ENCODE peak calls at places on chromosome 1, in eight cellular contexts. L is endodermal cell; J is aorta; K is testis; Z is CD8-positive, alpha-beta T cell; S is pancreas; Y is mammary epithelial cell; P is HepG2. A is an unnamed sample. For H3K4me1, the result is how much of the 10 kb centered on the place peaks cover.

GRCh38 chr1:55313903-55314302 is 98.7 kb upstream of the USP24 start:
- DNase-seq in Z (no peak), S (no peak), P (no peak), Y (no peak), K (no peak), L (no peak), J (no peak), A (no peak)

GRCh38 chr1:180112979-180113650 is 41.6 kb upstream of the QSOX1 start:
- DNase-seq in J (no peak), Z (no peak), K (peak), P (no peak), Y (no peak), L (no peak), S (no peak), A (no peak)

GRCh38 chr1:111596499-111596898 is 23.1 kb upstream of the RAP1A start:
- DNase-seq in P (no peak), L (no peak), Z (peak), J (no peak), K (no peak), S (no peak), Y (no peak), A (no peak)

GRCh38 chr1:200488375-200489165 is 78.7 kb upstream of the ZNF281 start:
- DNase-seq in Z (peak), L (peak), K (peak), Y (peak), J (no peak), P (peak), S (peak), A (no peak)

GRCh38 chr1:95388041-95388440 is 154.0 kb downstream of the RWDD3 start:
- DNase-seq in K (no peak), Z (no peak), L (no peak), S (no peak), P (no peak), Y (no peak), J (no peak), A (no peak)

GRCh38 chr1:205515781-205516253 is 11.3 kb downstream of the CDK18 start:
- DNase-seq in K (peak), L (peak), S (no peak), P (peak), J (no peak), Y (no peak), Z (no peak), A (no peak)

GRCh38 chr1:67559222-67559700 is 125.7 kb upstream of the GADD45A start:
- DNase-seq in L (peak), Z (no peak), P (no peak), S (no peak), Y (peak), J (peak), K (peak), A (peak)

GRCh38 chr1:110952031-110952430 is 11.7 kb downstream of the LRIF1 start:
- DNase-seq in Y (no peak), J (no peak), K (no peak), P (no peak), Z (no peak), L (no peak), S (no peak), A (no peak)

GRCh38 chr1:79215311-79215710 is 208.8 kb upstream of the ADGRL4 start:
- DNase-seq in P (no peak), Y (peak), L (no peak), K (no peak), S (no peak), J (no peak), Z (no peak), A (no peak)

GRCh38 chr1:174497461-174497860 is 49.7 kb downstream of the GPR52 start:
- DNase-seq in J (no peak), Y (no peak), P (no peak), K (no peak), L (no peak), Z (no peak), S (no peak), A (no peak)

GRCh38 chr1:36871146-36871971 is 163.0 kb downstream of the GRIK3 start:
- DNase-seq in L (peak), Z (no peak), Y (no peak), J (no peak), S (no peak), K (no peak), P (no peak), A (no peak)

GRCh38 chr1:94272388-94272787 is 35.0 kb upstream of the ARHGAP29 start:
- DNase-seq in S (no peak), P (no peak), Y (no peak), L (no peak), K (no peak), Z (no peak), J (no peak), A (no peak)

GRCh38 chr1:161199506-161200119 is 759 bp upstream of the ADAMTS4 start:
- DNase-seq in Z (no peak), K (no peak), L (peak), J (peak), Y (no peak), P (no peak), S (no peak), A (no peak)
- H3K4me1 ChIP-seq in Z (half or more), K (half or more), L (under half), J (under half), Y (under half), P (half or more), S (under half), A (under half)

GRCh38 chr1:227370463-227371254 is 52.4 kb upstream of the CDC42BPA start:
- DNase-seq in Z (no peak), K (no peak), P (no peak), Y (no peak), S (no peak), J (no peak), L (no peak), A (no peak)
- H3K4me1 ChIP-seq in Z (under half), K (under half), P (under half), Y (under half), S (under half), J (under half), L (under half), A (under half)

GRCh38 chr1:11989669-11990068 is 9.4 kb downstream of the MFN2 start:
- DNase-seq in Z (no peak), L (no peak), J (no peak), Y (no peak), P (no peak), S (no peak), K (no peak), A (no peak)

GRCh38 chr1:11982010-11982392 is 1.8 kb downstream of the MFN2 start:
- DNase-seq in L (no peak), K (no peak), Z (no peak), S (no peak), P (peak), Y (no peak), J (no peak), A (no peak)

GRCh38 chr1:11984121-11984520 is 3.9 kb downstream of the MFN2 start:
- DNase-seq in P (no peak), J (no peak), K (no peak), L (no peak), Y (no peak), S (no peak), Z (no peak), A (no peak)

GRCh38 chr1:11984559-11984958 is 4.3 kb downstream of the MFN2 start:
- DNase-seq in J (no peak), K (no peak), L (no peak), S (no peak), Z (no peak), Y (no peak), P (peak), A (no peak)

DNA sequence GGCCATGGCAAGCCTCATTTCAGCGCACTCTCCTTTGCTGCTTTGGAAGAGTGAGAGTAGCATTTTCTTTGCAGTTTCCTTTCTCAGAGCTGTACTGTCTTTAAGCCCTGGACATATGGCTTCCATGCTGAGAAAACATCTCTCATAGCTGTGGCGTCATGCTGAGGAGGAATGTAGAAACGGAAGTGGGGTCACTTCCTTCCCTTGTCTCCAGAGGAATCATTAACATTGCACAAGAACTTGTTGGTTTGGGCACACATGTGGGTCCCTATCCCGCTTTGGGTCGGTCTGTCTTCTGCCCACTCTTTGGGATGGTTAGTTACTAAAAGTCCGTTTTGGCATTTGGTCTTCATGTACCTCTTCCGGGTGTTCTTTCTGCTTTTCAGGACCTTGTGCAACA is 5.6 kb downstream of the MFN2 start:
- DNase-seq in L (no peak), P (no peak), Y (no peak), K (no peak), S (no peak), Z (no peak), J (no peak), A (no peak)
- H3K4me1 ChIP-seq in L (under half), P (half or more), Y (under half), K (under half), S (under half), Z (under half), J (under half), A (under half)

GRCh38 chr1:170699696-170700095 is 35.8 kb downstream of the PRRX1 start:
- DNase-seq in Y (no peak), L (no peak), P (no peak), J (no peak), S (no peak), K (no peak), Z (no peak), A (no peak)
- H3K4me1 ChIP-seq in Y (under half), L (under half), P (under half), J (under half), S (under half), K (under half), Z (under half), A (under half)

GRCh38 chr1:38041941-38042834 is 4.4 kb downstream of the POU3F1 start:
- DNase-seq in J (no peak), Y (no peak), S (no peak), Z (no peak), K (no peak), L (no peak), P (no peak), A (no peak)

GRCh38 chr1:38039386-38039933 is 7.1 kb downstream of the POU3F1 start:
- DNase-seq in P (no peak), J (no peak), L (no peak), K (no peak), Z (no peak), S (no peak), Y (no peak), A (no peak)

GRCh38 chr1:38037481-38037939 is 9.1 kb downstream of the POU3F1 start:
- DNase-seq in J (no peak), P (no peak), K (no peak), Z (no peak), L (no peak), S (no peak), Y (no peak), A (no peak)

GRCh38 chr1:38034871-38035270 is 11.7 kb downstream of the POU3F1 start:
- DNase-seq in L (no peak), S (no peak), K (no peak), Y (no peak), J (no peak), Z (no peak), P (no peak), A (no peak)

GRCh38 chr1:38038836-38039235 is 7.8 kb downstream of the POU3F1 start:
- DNase-seq in Y (no peak), L (no peak), K (no peak), P (no peak), J (no peak), Z (no peak), S (no peak), A (no peak)
- H3K4me1 ChIP-seq in Y (under half), L (under half), K (under half), P (under half), J (under half), Z (under half), S (under half), A (under half)

DNA sequence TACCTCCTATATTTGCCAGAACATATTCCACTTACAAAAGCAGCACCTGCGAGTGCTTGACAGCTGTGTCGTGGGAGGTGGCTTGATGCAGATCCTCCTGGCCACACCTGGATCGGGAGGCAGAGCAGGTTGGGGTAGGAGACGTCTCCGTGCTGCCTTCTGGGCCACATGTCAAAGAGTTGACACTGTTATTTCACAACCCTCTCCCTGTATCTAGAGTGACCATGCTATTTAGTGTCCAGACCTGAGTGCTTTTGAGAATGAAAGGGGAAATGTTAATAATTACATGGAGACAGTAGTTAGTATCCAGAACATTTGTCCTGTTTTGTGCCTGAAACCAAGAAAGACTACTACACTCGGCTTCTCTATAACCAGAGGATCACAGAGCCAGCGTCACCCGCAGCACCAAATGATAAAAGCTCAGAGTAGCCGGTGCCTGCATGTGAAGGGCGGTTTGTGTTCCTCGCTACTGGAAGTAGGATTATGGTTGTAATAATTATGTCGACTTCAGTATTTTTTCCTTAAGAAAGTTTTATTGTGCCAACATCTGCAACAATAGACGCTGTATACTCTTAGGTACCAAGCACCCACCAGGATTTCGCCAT is 77.1 kb downstream of the GALNT2 start:
- DNase-seq in J (no peak), S (no peak), L (no peak), Z (no peak), P (peak), K (no peak), Y (no peak), A (no peak)
- H3K4me1 ChIP-seq in J (under half), S (half or more), L (under half), Z (under half), P (half or more), K (half or more), Y (under half), A (under half)

GRCh38 chr1:9625761-9626160 is 25.8 kb upstream of the PIK3CD start:
- DNase-seq in J (no peak), L (no peak), S (no peak), Y (no peak), K (no peak), Z (no peak), P (no peak), A (no peak)
- H3K4me1 ChIP-seq in J (under half), L (under half), S (under half), Y (under half), K (under half), Z (under half), P (under half), A (under half)

GRCh38 chr1:234500269-234500668 is 21.3 kb upstream of the TARBP1 start:
- DNase-seq in Y (peak), S (no peak), K (no peak), Z (no peak), P (no peak), J (no peak), L (no peak), A (no peak)

GRCh38 chr1:234505774-234506114 is 26.8 kb upstream of the TARBP1 start:
- DNase-seq in J (no peak), L (no peak), Y (peak), K (no peak), Z (no peak), P (no peak), S (no peak), A (no peak)

GRCh38 chr1:234504969-234505773 is 26.2 kb upstream of the TARBP1 start:
- DNase-seq in Z (no peak), P (no peak), Y (no peak), J (no peak), S (no peak), K (no peak), L (no peak), A (no peak)

GRCh38 chr1:234503193-234504050 is 24.4 kb upstream of the TARBP1 start:
- DNase-seq in L (no peak), Z (no peak), J (no peak), P (no peak), K (no peak), S (no peak), Y (no peak), A (no peak)

GRCh38 chr1:234502785-234503184 is 23.8 kb upstream of the TARBP1 start:
- DNase-seq in Z (no peak), K (no peak), J (no peak), P (no peak), Y (no peak), L (no peak), S (no peak), A (no peak)
- H3K4me1 ChIP-seq in Z (under half), K (under half), J (under half), P (half or more), Y (under half), L (under half), S (under half), A (under half)

A was measured in right cardiac atrium.